ENCODE peak calls at places on chromosomes 3 and 15, in seven cellular contexts. M is IMR-90, C is Peyer's patch, E is mammary epithelial cell, V is tibial artery, Z is psoas muscle, A is astrocyte. Y is an unnamed sample.

GRCh38 chr3:195909645-195910498 is 1.5 kb upstream of the TNK2 start:
- DNase-seq in M (peak; percentile 61), V (peak; percentile 94), C (peak; percentile 91), Z (peak; percentile 87), E (peak; percentile 80), A (peak; percentile 38), Y (peak; percentile 71)

GRCh38 chr3:72411102-72411501 is 437.1 kb downstream of the SHQ1 start:
- DNase-seq in C (no peak), E (no peak), M (peak; percentile 22), Z (no peak), V (no peak), A (no peak), Y (no peak)

GRCh38 chr3:25433868-25434267 is 5.8 kb downstream of the RARB start:
- DNase-seq in C (no peak), A (no peak), M (peak; percentile 36), V (no peak), E (peak; percentile 15), Z (no peak), Y (no peak)

GRCh38 chr15:64943512-64944225 is 32.0 kb downstream of the ANKDD1A start:
- DNase-seq in E (no peak), V (no peak), Z (no peak), M (no peak), C (no peak), A (no peak), Y (no peak)

GRCh38 chr3:16460273-16460672 is 53.2 kb downstream of the RFTN1 start:
- DNase-seq in A (no peak), V (no peak), C (no peak), E (no peak), M (no peak), Z (no peak), Y (no peak)

GRCh38 chr3:3110299-3110630 is at the start of gene IL5RA:
- DNase-seq in Z (no peak), E (no peak), V (no peak), C (no peak), A (no peak), M (no peak), Y (no peak)

GRCh38 chr3:22960326-22960984 is 242.7 kb upstream of the UBE2E2 start:
- DNase-seq in E (peak; percentile 21), Z (no peak), A (peak; percentile 3), V (no peak), M (peak; percentile 26), C (no peak), Y (peak; percentile 16)

GRCh38 chr3:139173372-139174108 is 128.8 kb upstream of the PRR23C start:
- DNase-seq in V (no peak), C (no peak), E (no peak), A (peak; percentile 18), Z (no peak), M (no peak), Y (no peak)

GRCh38 chr15:31887246-31887645 is 143.1 kb upstream of the CHRNA7 start:
- DNase-seq in V (no peak), Z (no peak), C (no peak), E (no peak), A (no peak), M (no peak), Y (peak; percentile 67)

DNA sequence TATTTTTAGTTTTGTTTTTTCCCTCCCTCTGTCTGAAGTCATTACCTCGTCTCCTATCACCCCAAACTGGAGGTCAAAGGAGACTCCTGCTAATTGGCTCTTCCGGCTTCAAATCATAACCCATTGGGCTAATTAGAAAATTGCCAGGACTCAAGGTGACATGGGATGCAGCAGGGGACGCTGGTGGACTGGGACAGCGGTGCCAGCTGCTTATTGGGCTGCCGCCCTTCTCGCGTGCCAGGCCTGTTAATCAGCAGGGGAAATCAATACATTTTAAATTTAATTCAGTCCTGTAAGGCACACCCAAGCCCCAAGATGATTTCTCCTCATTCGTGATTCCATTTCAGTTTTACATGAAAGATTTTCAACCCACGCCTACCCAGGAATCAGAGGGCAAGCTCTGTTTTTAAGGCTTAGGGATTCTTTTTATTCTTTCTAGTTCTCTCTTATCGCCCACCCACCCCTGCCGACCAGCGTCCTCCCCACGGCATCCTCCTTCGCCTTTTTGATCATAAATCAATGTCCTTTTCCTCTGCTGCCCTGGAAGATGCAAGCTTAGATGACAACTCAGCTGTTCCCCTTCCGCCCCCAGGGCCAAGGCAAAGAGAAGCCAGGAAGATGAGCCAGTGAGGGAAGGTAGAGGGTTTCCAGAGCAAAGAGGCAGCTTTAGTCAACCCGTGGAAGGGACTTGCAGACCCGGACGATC is 329.6 kb downstream of the UACA start:
- DNase-seq in V (peak; percentile 19), Z (no peak), C (no peak), A (no peak), E (no peak), M (no peak), Y (no peak)
- H3K4me3 ChIP-seq in V (no peak overlapping the region), Z (no peak overlapping the region), C (no peak overlapping the region), A (no peak overlapping the region), E (no peak overlapping the region), M (no peak overlapping the region), Y (no peak overlapping the region)

GRCh38 chr15:74839526-74840395 is 3.2 kb downstream of the ULK3 start:
- DNase-seq in Z (no peak), C (no peak), M (no peak), E (no peak), V (no peak), A (no peak), Y (peak; percentile 56)
- H3K36me3 ChIP-seq in Z (peaks cover 55% of the 10 kb centered on the region), C (no peaks in the 10 kb centered on the region), M (peaks cover 4% of the 10 kb centered on the region), E (no peaks in the 10 kb centered on the region), V (peaks cover 53% of the 10 kb centered on the region), A (no peaks in the 10 kb centered on the region), Y (peaks cover 48% of the 10 kb centered on the region)

GRCh38 chr3:53498993-53499641 is 4.7 kb downstream of the CACNA1D start:
- DNase-seq in A (no peak), M (no peak), V (no peak), C (no peak), Z (no peak), E (no peak), Y (no peak)
- TF ChIP-seq CTCF in A (no peak), M (no peak), V (no peak), C (peak; percentile 69), Z (no peak), E (no peak), Y (no peak)

GRCh38 chr3:160403028-160403545 is 3.6 kb downstream of the SMC4 start:
- DNase-seq in E (peak; percentile 16), C (no peak), M (peak; percentile 23), V (no peak), A (no peak), Z (no peak), Y (no peak)

GRCh38 chr3:160401301-160402095 is 2.0 kb downstream of the SMC4 start:
- DNase-seq in V (no peak), Z (no peak), C (no peak), E (peak; percentile 70), M (peak; percentile 88), A (peak; percentile 78), Y (no peak)

GRCh38 chr3:160403796-160404510 is 4.5 kb downstream of the SMC4 start:
- DNase-seq in E (peak; percentile 14), A (no peak), C (no peak), Z (no peak), V (no peak), M (peak; percentile 32), Y (no peak)

GRCh38 chr3:160400631-160401150 is 1.2 kb downstream of the SMC4 start:
- DNase-seq in A (no peak), Z (no peak), V (peak; percentile 65), C (no peak), E (peak; percentile 21), M (no peak), Y (peak; percentile 19)

GRCh38 chr3:160402249-160403027 is 3.0 kb downstream of the SMC4 start:
- DNase-seq in C (no peak), Z (no peak), V (no peak), E (no peak), A (no peak), M (no peak), Y (no peak)
- H3K4me3 ChIP-seq in C (no peak overlapping the region), Z (no peak overlapping the region), V (peak overlapping the region; percentile 81), E (peak overlapping the region; percentile 99), A (peak overlapping the region; percentile 97), M (peak overlapping the region; percentile 60), Y (peak overlapping the region; percentile 87)

GRCh38 chr3:15253023-15253697 is 47.1 kb downstream of the CAPN7 start:
- DNase-seq in M (no peak), E (no peak), C (no peak), A (no peak), V (no peak), Z (no peak), Y (peak; percentile 40)
- H3K36me3 ChIP-seq in M (peaks cover 44% of the 10 kb centered on the region), E (peaks cover 40% of the 10 kb centered on the region), C (no peaks in the 10 kb centered on the region), A (peaks cover 64% of the 10 kb centered on the region), V (peaks cover 96% of the 10 kb centered on the region), Z (peaks cover 100% of the 10 kb centered on the region), Y (peaks cover 81% of the 10 kb centered on the region)

DNA sequence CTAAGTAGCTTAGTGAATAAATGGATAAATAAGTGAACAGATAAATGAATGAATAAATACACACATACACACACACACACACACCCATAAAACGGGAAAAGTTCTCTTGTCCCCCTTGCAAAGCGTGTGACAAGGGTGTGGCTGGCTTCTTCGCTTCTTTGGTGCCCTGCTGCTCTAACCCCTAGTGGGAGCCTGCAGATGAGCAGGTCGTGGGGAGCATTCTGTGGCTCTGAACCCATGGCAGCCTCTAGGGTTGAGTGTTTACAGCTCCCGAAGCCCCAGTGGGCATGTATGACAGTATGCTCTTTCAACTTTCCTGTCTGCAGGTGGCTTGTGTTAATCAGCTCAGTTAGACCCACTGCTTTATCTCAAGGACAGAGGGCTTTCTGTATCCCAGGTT is 582.3 kb downstream of the EDEM1 start:
- DNase-seq in V (no peak), Z (no peak), C (no peak), M (no peak), A (no peak), E (no peak), Y (no peak)
- TF ChIP-seq CTCF in V (no peak), Z (no peak), C (no peak), M (no peak), A (no peak), E (no peak), Y (no peak)

DNA sequence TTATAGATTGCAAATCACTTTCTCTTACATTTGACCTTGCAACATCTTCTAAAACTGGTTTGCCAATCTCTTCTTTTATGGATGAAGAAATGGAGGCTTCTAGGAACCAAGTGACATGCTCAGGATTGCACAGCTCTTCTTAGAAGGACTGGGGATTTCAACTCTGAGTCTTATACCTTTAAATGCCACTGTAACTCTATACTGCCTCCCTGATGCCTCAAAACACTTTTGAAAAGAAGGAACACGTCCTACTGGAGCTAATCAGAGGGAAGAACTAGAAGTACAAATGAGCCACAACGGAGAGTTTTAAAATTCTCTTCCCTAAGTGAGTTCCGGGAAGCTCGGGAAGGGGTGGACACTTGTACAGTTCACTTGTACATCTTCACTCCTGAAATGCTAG is 973 bp upstream of the MITF start:
- DNase-seq in E (peak; percentile 34), Z (no peak), A (peak; percentile 6), M (peak; percentile 26), V (no peak), C (no peak), Y (no peak)
- H3K4me3 ChIP-seq in E (peak overlapping the region; percentile 98), Z (peak overlapping the region; percentile 94), A (peak overlapping the region; percentile 80), M (peak overlapping the region; percentile 55), V (peak overlapping the region; percentile 83), C (no peak overlapping the region), Y (peak overlapping the region; percentile 88)

DNA sequence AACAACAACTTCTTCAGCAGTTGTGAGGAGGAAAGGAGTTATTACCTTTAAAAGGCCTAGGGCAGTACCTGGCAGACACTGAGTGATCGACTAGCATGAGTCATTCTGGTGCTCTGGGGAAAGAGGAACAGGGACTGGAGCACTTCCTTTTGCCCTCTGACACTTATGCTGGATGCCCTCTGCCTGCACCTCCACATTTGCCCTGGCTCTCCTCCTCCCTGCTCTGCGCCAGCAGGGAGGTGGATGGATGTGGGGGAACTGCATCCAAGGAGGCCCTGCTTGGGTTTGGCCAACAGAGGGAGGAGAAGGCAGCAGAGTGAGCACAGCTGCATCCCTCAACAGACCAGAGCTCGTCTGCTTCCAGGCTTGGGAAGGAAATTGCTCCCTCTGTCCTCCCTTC is 75.1 kb downstream of the SEMA5B start:
- DNase-seq in A (no peak), V (no peak), M (no peak), E (peak; percentile 74), C (no peak), Z (no peak), Y (no peak)
- H3K36me3 ChIP-seq in A (no peaks in the 10 kb centered on the region), V (no peaks in the 10 kb centered on the region), M (no peaks in the 10 kb centered on the region), E (no peaks in the 10 kb centered on the region), C (no peaks in the 10 kb centered on the region), Z (no peaks in the 10 kb centered on the region), Y (no peaks in the 10 kb centered on the region)